ENCODE peak calls at places on chromosome 13, in seven cellular contexts. H, D, U, J, I, G and C are unnamed samples. For H3K4me1, the result is how much of the 10 kb centered on the place peaks cover.

GRCh38 chr13:60754211-60754610 is 357.2 kb downstream of the TDRD3 start:
- DNase-seq in H (no peak), D (no peak), U (no peak), J (no peak), I (no peak), G (no peak), C (no peak)

GRCh38 chr13:105462981-105463380 is 1072.5 kb downstream of the EFNB2 start:
- DNase-seq in H (no peak), D (no peak), U (no peak), J (no peak), I (no peak), G (no peak), C (no peak)

GRCh38 chr13:79742923-79743322 is 262.0 kb downstream of the NDFIP2 start:
- DNase-seq in H (no peak), D (no peak), U (no peak), J (no peak), I (no peak), G (no peak), C (no peak)

GRCh38 chr13:80888421-80888820 is 547.5 kb upstream of the SPRY2 start:
- DNase-seq in H (no peak), D (no peak), U (no peak), J (no peak), I (no peak), G (no peak), C (no peak)

GRCh38 chr13:27712421-27712820 is 79.9 kb upstream of the GSX1 start:
- DNase-seq in H (no peak), D (peak), U (peak), J (peak), I (peak), G (peak), C (peak)

GRCh38 chr13:26549713-26550112 is 7.8 kb upstream of the WASF3 start:
- DNase-seq in H (no peak), D (no peak), U (no peak), J (no peak), I (no peak), G (no peak), C (no peak)

GRCh38 chr13:75762066-75762937 is 126.2 kb downstream of the LMO7 start:
- DNase-seq in H (no peak), D (no peak), U (no peak), J (peak), I (no peak), G (no peak), C (peak)

GRCh38 chr13:101217086-101217485 is 199.2 kb downstream of the NALCN start:
- DNase-seq in H (no peak), D (no peak), U (no peak), J (no peak), I (no peak), G (no peak), C (no peak)

GRCh38 chr13:23985846-23986245 is 88.5 kb upstream of the C1QTNF9B start:
- DNase-seq in H (no peak), D (no peak), U (no peak), J (no peak), I (no peak), G (no peak), C (no peak)

GRCh38 chr13:87884874-87885273 is 213.7 kb downstream of the SLITRK5 start:
- DNase-seq in H (no peak), D (no peak), U (no peak), J (no peak), I (no peak), G (no peak), C (no peak)

GRCh38 chr13:29497137-29497654 is 98.3 kb downstream of the SLC7A1 start:
- DNase-seq in H (no peak), D (peak), U (no peak), J (no peak), I (peak), G (peak), C (no peak)

GRCh38 chr13:47546963-47547345 is 454.1 kb downstream of the SUCLA2 start:
- DNase-seq in H (no peak), D (no peak), U (no peak), J (no peak), I (no peak), G (no peak), C (no peak)

GRCh38 chr13:38990693-38991092 is at the start of gene STOML3:
- DNase-seq in H (no peak), D (no peak), U (no peak), J (no peak), I (no peak), G (no peak), C (no peak)

GRCh38 chr13:67619987-67620386 is 389.9 kb upstream of the PCDH9 start:
- DNase-seq in H (no peak), D (no peak), U (no peak), J (no peak), I (no peak), G (no peak), C (no peak)

GRCh38 chr13:28650284-28650683 is 8.6 kb upstream of the POMP start:
- DNase-seq in H (no peak), D (no peak), U (no peak), J (no peak), I (no peak), G (no peak), C (no peak)

GRCh38 chr13:44758595-44759221 is 182.6 kb upstream of the TSC22D1 start:
- DNase-seq in H (no peak), D (peak), U (no peak), J (no peak), I (no peak), G (no peak), C (no peak)

GRCh38 chr13:98843482-98843877 is 91.0 kb upstream of the SLC15A1 start:
- DNase-seq in H (no peak), D (no peak), U (no peak), J (no peak), I (peak), G (no peak), C (no peak)

GRCh38 chr13:45362939-45363338 is 22.0 kb upstream of the TPT1 start:
- DNase-seq in H (no peak), D (no peak), U (no peak), J (no peak), I (no peak), G (no peak), C (no peak)

GRCh38 chr13:26534036-26534726 is 23.3 kb upstream of the WASF3 start:
- DNase-seq in H (no peak), D (no peak), U (no peak), J (no peak), I (no peak), G (no peak), C (no peak)

GRCh38 chr13:44347905-44348304 is 25.7 kb upstream of the SERP2 start:
- DNase-seq in H (no peak), D (no peak), U (no peak), J (no peak), I (no peak), G (no peak), C (no peak)

GRCh38 chr13:27289016-27289665 is 18.5 kb downstream of the RASL11A start:
- DNase-seq in H (no peak), D (no peak), U (no peak), J (no peak), I (no peak), G (no peak), C (no peak)

GRCh38 chr13:98992355-98992754 is 14.5 kb upstream of the DOCK9 start:
- DNase-seq in H (no peak), D (no peak), U (no peak), J (no peak), I (no peak), G (no peak), C (no peak)

GRCh38 chr13:98420560-98421175 is 156.2 kb downstream of the STK24 start:
- DNase-seq in H (no peak), D (no peak), U (no peak), J (no peak), I (no peak), G (no peak), C (no peak)

GRCh38 chr13:101211261-101211660 is 205.0 kb downstream of the NALCN start:
- DNase-seq in H (peak), D (no peak), U (no peak), J (no peak), I (no peak), G (no peak), C (no peak)

GRCh38 chr13:20414475-20415287 is 111.0 kb downstream of the CRYL1 start:
- DNase-seq in H (no peak), D (peak), U (no peak), J (no peak), I (no peak), G (no peak), C (no peak)
- TF ChIP-seq POLR2A in H (no peak), D (no peak), U (no peak), J (no peak), I (no peak), G (no peak), C (no peak)

DNA sequence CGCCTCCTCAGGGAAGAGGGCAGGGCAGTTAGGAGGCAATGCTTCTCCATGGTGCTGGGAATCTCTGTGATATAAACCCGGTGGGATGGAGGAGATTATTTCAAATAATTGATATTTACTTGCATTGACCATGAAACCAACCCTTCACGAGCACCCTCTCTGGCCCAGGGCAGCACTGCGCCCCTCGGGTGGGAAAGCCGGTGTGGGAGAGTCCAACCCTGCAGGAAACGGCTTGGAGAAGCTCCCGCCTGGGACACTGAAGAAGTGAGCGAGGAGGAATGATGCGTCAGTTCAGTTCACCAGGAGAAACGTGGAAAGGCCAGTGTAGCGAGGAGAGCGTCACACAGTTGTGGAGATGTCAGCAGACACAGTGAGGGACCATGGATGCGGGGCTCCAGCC is 99.9 kb downstream of the COL4A2 start:
- DNase-seq in H (no peak), D (no peak), U (no peak), J (no peak), I (no peak), G (no peak), C (no peak)
- H3K4me1 ChIP-seq in H (under half), D (under half), U (under half), J (under half), I (under half), G (under half), C (under half)

GRCh38 chr13:113981201-113981605 is 7.3 kb upstream of the C13orf46 start:
- DNase-seq in H (peak), D (peak), U (peak), J (no peak), I (no peak), G (peak), C (peak)
- TF ChIP-seq POLR2A in H (no peak), D (no peak), U (no peak), J (no peak), I (no peak), G (no peak), C (no peak)

GRCh38 chr13:93673885-93674284 is 447.3 kb downstream of the GPC6 start:
- DNase-seq in H (no peak), D (no peak), U (no peak), J (no peak), I (no peak), G (no peak), C (no peak)

GRCh38 chr13:93674337-93674755 is 447.7 kb downstream of the GPC6 start:
- DNase-seq in H (no peak), D (no peak), U (no peak), J (no peak), I (no peak), G (no peak), C (no peak)

GRCh38 chr13:93670858-93671257 is 444.3 kb downstream of the GPC6 start:
- DNase-seq in H (no peak), D (no peak), U (no peak), J (no peak), I (no peak), G (no peak), C (no peak)

GRCh38 chr13:93672996-93673395 is 446.4 kb downstream of the GPC6 start:
- DNase-seq in H (no peak), D (no peak), U (no peak), J (no peak), I (no peak), G (no peak), C (no peak)
- H3K4me1 ChIP-seq in H (under half), D (under half), U (under half), J (under half), I (under half), G (under half), C (under half)

GRCh38 chr13:112215871-112216270 is 148.9 kb downstream of the SOX1 start:
- DNase-seq in H (no peak), D (no peak), U (no peak), J (no peak), I (no peak), G (no peak), C (no peak)

GRCh38 chr13:112220296-112220875 is 153.4 kb downstream of the SOX1 start:
- DNase-seq in H (no peak), D (no peak), U (no peak), J (no peak), I (no peak), G (no peak), C (no peak)

GRCh38 chr13:112218416-112218815 is 151.5 kb downstream of the SOX1 start:
- DNase-seq in H (no peak), D (no peak), U (no peak), J (no peak), I (no peak), G (no peak), C (no peak)

GRCh38 chr13:112219753-112220152 is 152.8 kb downstream of the SOX1 start:
- DNase-seq in H (no peak), D (no peak), U (no peak), J (no peak), I (no peak), G (no peak), C (no peak)

DNA sequence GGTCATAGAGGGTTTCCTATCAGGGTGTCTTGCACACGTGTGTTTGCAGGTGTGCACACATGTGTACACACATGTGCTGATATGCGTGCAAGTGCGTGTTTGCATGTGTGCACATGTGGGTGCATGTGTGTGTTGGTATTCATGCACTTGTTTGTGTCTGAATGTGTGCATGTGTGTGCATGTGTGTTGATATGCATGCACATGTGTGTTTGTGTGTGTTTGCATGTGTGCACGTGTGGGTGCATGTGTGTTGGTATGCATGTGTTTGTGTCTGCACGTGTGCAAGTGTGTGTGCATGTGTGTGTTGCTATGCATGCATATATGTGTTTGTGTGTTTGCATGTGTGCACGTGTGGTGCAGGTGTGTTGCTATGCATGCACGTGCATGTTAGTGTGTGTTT is 150.5 kb downstream of the SOX1 start:
- DNase-seq in H (no peak), D (no peak), U (no peak), J (no peak), I (no peak), G (no peak), C (no peak)
- TF ChIP-seq POLR2A in H (no peak), D (no peak), U (no peak), J (no peak), I (no peak), G (no peak), C (no peak)